ENCODE peak calls at places on chromosome 13, in eight cellular contexts. One of them, this sample, is unnamed.

GRCh38 chr13:85236431-85236830 is 562.8 kb downstream of the SLITRK6 start:
- DNase-seq in stimulated activated CD4-positive, alpha-beta T cell treated with anti-CD3 and anti-CD28 coated beads, Interleukin-4, amount 100 ng/mL, for 48 hours: no peak
- DNase-seq in stimulated activated CD8-positive, alpha-beta memory T cell treated with anti-CD3 and anti-CD28 coated beads, Interleukin-2, amount 100 ng/mL, for 1 hour: no peak
- DNase-seq in spleen: no peak
- DNase-seq in IMR-90: peak
- DNase-seq in head of caudate nucleus: no peak
- DNase-seq in RPMI7951: peak
- DNase-seq in neural crest cell: no peak
- DNase-seq in this sample: no peak

GRCh38 chr13:39888865-39889810 is 233.7 kb downstream of the COG6 start:
- DNase-seq in stimulated activated CD4-positive, alpha-beta T cell treated with anti-CD3 and anti-CD28 coated beads, Interleukin-4, amount 100 ng/mL, for 48 hours: no peak
- DNase-seq in IMR-90: no peak
- DNase-seq in stimulated activated CD8-positive, alpha-beta memory T cell treated with anti-CD3 and anti-CD28 coated beads, Interleukin-2, amount 100 ng/mL, for 1 hour: no peak
- DNase-seq in spleen: no peak
- DNase-seq in neural crest cell: no peak
- DNase-seq in RPMI7951: peak
- DNase-seq in head of caudate nucleus: no peak
- DNase-seq in this sample: no peak

GRCh38 chr13:32026619-32027018 is 5.0 kb upstream of the FRY start:
- DNase-seq in neural crest cell: no peak
- DNase-seq in RPMI7951: no peak
- DNase-seq in stimulated activated CD8-positive, alpha-beta memory T cell treated with anti-CD3 and anti-CD28 coated beads, Interleukin-2, amount 100 ng/mL, for 1 hour: no peak
- DNase-seq in stimulated activated CD4-positive, alpha-beta T cell treated with anti-CD3 and anti-CD28 coated beads, Interleukin-4, amount 100 ng/mL, for 48 hours: no peak
- DNase-seq in IMR-90: no peak
- DNase-seq in head of caudate nucleus: no peak
- DNase-seq in spleen: no peak
- DNase-seq in this sample: no peak

GRCh38 chr13:84651288-84651687 is 769.0 kb upstream of the SLITRK1 start:
- DNase-seq in stimulated activated CD4-positive, alpha-beta T cell treated with anti-CD3 and anti-CD28 coated beads, Interleukin-4, amount 100 ng/mL, for 48 hours: no peak
- DNase-seq in neural crest cell: no peak
- DNase-seq in head of caudate nucleus: no peak
- DNase-seq in RPMI7951: peak
- DNase-seq in IMR-90: peak
- DNase-seq in spleen: no peak
- DNase-seq in stimulated activated CD8-positive, alpha-beta memory T cell treated with anti-CD3 and anti-CD28 coated beads, Interleukin-2, amount 100 ng/mL, for 1 hour: no peak
- DNase-seq in this sample: no peak

GRCh38 chr13:110538632-110539031 is 22.9 kb downstream of the RAB20 start:
- DNase-seq in spleen: peak
- DNase-seq in stimulated activated CD8-positive, alpha-beta memory T cell treated with anti-CD3 and anti-CD28 coated beads, Interleukin-2, amount 100 ng/mL, for 1 hour: no peak
- DNase-seq in neural crest cell: no peak
- DNase-seq in stimulated activated CD4-positive, alpha-beta T cell treated with anti-CD3 and anti-CD28 coated beads, Interleukin-4, amount 100 ng/mL, for 48 hours: no peak
- DNase-seq in head of caudate nucleus: no peak
- DNase-seq in IMR-90: no peak
- DNase-seq in RPMI7951: no peak
- DNase-seq in this sample: no peak

GRCh38 chr13:63408227-63409202 is 1992.9 kb upstream of the PCDH20 start:
- DNase-seq in RPMI7951: no peak
- DNase-seq in spleen: no peak
- DNase-seq in IMR-90: peak
- DNase-seq in stimulated activated CD4-positive, alpha-beta T cell treated with anti-CD3 and anti-CD28 coated beads, Interleukin-4, amount 100 ng/mL, for 48 hours: no peak
- DNase-seq in neural crest cell: no peak
- DNase-seq in stimulated activated CD8-positive, alpha-beta memory T cell treated with anti-CD3 and anti-CD28 coated beads, Interleukin-2, amount 100 ng/mL, for 1 hour: no peak
- DNase-seq in head of caudate nucleus: no peak
- DNase-seq in this sample: no peak

GRCh38 chr13:24274452-24274971 is 34.9 kb upstream of the C1QTNF9 start:
- DNase-seq in neural crest cell: no peak
- DNase-seq in spleen: peak
- DNase-seq in RPMI7951: no peak
- DNase-seq in stimulated activated CD4-positive, alpha-beta T cell treated with anti-CD3 and anti-CD28 coated beads, Interleukin-4, amount 100 ng/mL, for 48 hours: peak
- DNase-seq in head of caudate nucleus: peak
- DNase-seq in IMR-90: peak
- DNase-seq in stimulated activated CD8-positive, alpha-beta memory T cell treated with anti-CD3 and anti-CD28 coated beads, Interleukin-2, amount 100 ng/mL, for 1 hour: peak
- DNase-seq in this sample: no peak

GRCh38 chr13:113437408-113438010 is 15.8 kb downstream of the ADPRHL1 start:
- DNase-seq in spleen: peak
- DNase-seq in stimulated activated CD4-positive, alpha-beta T cell treated with anti-CD3 and anti-CD28 coated beads, Interleukin-4, amount 100 ng/mL, for 48 hours: no peak
- DNase-seq in IMR-90: peak
- DNase-seq in RPMI7951: peak
- DNase-seq in stimulated activated CD8-positive, alpha-beta memory T cell treated with anti-CD3 and anti-CD28 coated beads, Interleukin-2, amount 100 ng/mL, for 1 hour: no peak
- DNase-seq in head of caudate nucleus: no peak
- DNase-seq in neural crest cell: peak
- DNase-seq in this sample: peak

GRCh38 chr13:79662882-79663281 is 181.9 kb downstream of the NDFIP2 start:
- DNase-seq in head of caudate nucleus: no peak
- DNase-seq in RPMI7951: peak
- DNase-seq in stimulated activated CD8-positive, alpha-beta memory T cell treated with anti-CD3 and anti-CD28 coated beads, Interleukin-2, amount 100 ng/mL, for 1 hour: no peak
- DNase-seq in IMR-90: no peak
- DNase-seq in spleen: no peak
- DNase-seq in stimulated activated CD4-positive, alpha-beta T cell treated with anti-CD3 and anti-CD28 coated beads, Interleukin-4, amount 100 ng/mL, for 48 hours: no peak
- DNase-seq in neural crest cell: no peak
- DNase-seq in this sample: no peak

GRCh38 chr13:23902975-23903905 is 5.9 kb upstream of the C1QTNF9B start:
- DNase-seq in head of caudate nucleus: no peak
- DNase-seq in spleen: no peak
- DNase-seq in IMR-90: no peak
- DNase-seq in stimulated activated CD8-positive, alpha-beta memory T cell treated with anti-CD3 and anti-CD28 coated beads, Interleukin-2, amount 100 ng/mL, for 1 hour: no peak
- DNase-seq in neural crest cell: no peak
- DNase-seq in stimulated activated CD4-positive, alpha-beta T cell treated with anti-CD3 and anti-CD28 coated beads, Interleukin-4, amount 100 ng/mL, for 48 hours: no peak
- DNase-seq in RPMI7951: no peak
- DNase-seq in this sample: no peak

GRCh38 chr13:99086149-99086868 is 108.4 kb upstream of the DOCK9 start:
- DNase-seq in spleen: peak
- DNase-seq in stimulated activated CD8-positive, alpha-beta memory T cell treated with anti-CD3 and anti-CD28 coated beads, Interleukin-2, amount 100 ng/mL, for 1 hour: peak
- DNase-seq in stimulated activated CD4-positive, alpha-beta T cell treated with anti-CD3 and anti-CD28 coated beads, Interleukin-4, amount 100 ng/mL, for 48 hours: peak
- DNase-seq in RPMI7951: peak
- DNase-seq in IMR-90: peak
- DNase-seq in head of caudate nucleus: peak
- DNase-seq in neural crest cell: peak
- DNase-seq in this sample: no peak

GRCh38 chr13:73722120-73722519 is 412.1 kb downstream of the KLF12 start:
- DNase-seq in neural crest cell: no peak
- DNase-seq in RPMI7951: peak
- DNase-seq in IMR-90: peak
- DNase-seq in stimulated activated CD4-positive, alpha-beta T cell treated with anti-CD3 and anti-CD28 coated beads, Interleukin-4, amount 100 ng/mL, for 48 hours: no peak
- DNase-seq in spleen: no peak
- DNase-seq in head of caudate nucleus: no peak
- DNase-seq in stimulated activated CD8-positive, alpha-beta memory T cell treated with anti-CD3 and anti-CD28 coated beads, Interleukin-2, amount 100 ng/mL, for 1 hour: no peak
- DNase-seq in this sample: no peak

GRCh38 chr13:80509264-80509663 is 168.3 kb upstream of the SPRY2 start:
- DNase-seq in head of caudate nucleus: no peak
- DNase-seq in IMR-90: no peak
- DNase-seq in spleen: no peak
- DNase-seq in neural crest cell: no peak
- DNase-seq in RPMI7951: no peak
- DNase-seq in stimulated activated CD4-positive, alpha-beta T cell treated with anti-CD3 and anti-CD28 coated beads, Interleukin-4, amount 100 ng/mL, for 48 hours: no peak
- DNase-seq in stimulated activated CD8-positive, alpha-beta memory T cell treated with anti-CD3 and anti-CD28 coated beads, Interleukin-2, amount 100 ng/mL, for 1 hour: no peak
- DNase-seq in this sample: no peak

GRCh38 chr13:57633950-57634828 is 2.6 kb downstream of the PCDH17 start:
- DNase-seq in neural crest cell: peak
- DNase-seq in spleen: peak
- DNase-seq in stimulated activated CD8-positive, alpha-beta memory T cell treated with anti-CD3 and anti-CD28 coated beads, Interleukin-2, amount 100 ng/mL, for 1 hour: no peak
- DNase-seq in stimulated activated CD4-positive, alpha-beta T cell treated with anti-CD3 and anti-CD28 coated beads, Interleukin-4, amount 100 ng/mL, for 48 hours: no peak
- DNase-seq in RPMI7951: no peak
- DNase-seq in head of caudate nucleus: peak
- DNase-seq in IMR-90: no peak
- DNase-seq in this sample: peak

This sample was measured in chondrocyte.